ENCODE peak calls at places on chromosomes 13 and 19, in nine cellular contexts. R is small intestine; F is iPS-NIHi11; V is central memory CD4-positive, alpha-beta T cell; I is fibroblast of the conjunctiva; N is hepatocyte; L is cardiac fibroblast; E is HCEC 1CT; P is T-helper 17 cell. K is an unnamed sample.

GRCh38 chr13:77521194-77521593 is 14.3 kb upstream of the SCEL start:
- DNase-seq in R (no peak), F (no peak), V (no peak), I (no peak), N (no peak), L (no peak), E (peak; percentile 48), P (no peak), K (no peak)

GRCh38 chr13:100550433-100550832 is 38.2 kb downstream of the GGACT start:
- DNase-seq in R (no peak), F (peak; percentile 24), V (no peak), I (peak; percentile 38), N (peak; percentile 49), L (peak; percentile 73), E (peak; percentile 41), P (no peak), K (no peak)

GRCh38 chr13:51154029-51154555 is 43.0 kb upstream of the C13orf42 start:
- DNase-seq in R (no peak), F (no peak), V (no peak), I (peak; percentile 13), N (no peak), L (peak; percentile 38), E (peak; percentile 63), P (no peak), K (no peak)

GRCh38 chr13:93709511-93710244 is 483.1 kb downstream of the GPC6 start:
- DNase-seq in R (no peak), F (no peak), V (no peak), I (no peak), N (no peak), L (no peak), E (no peak), P (no peak), K (no peak)

GRCh38 chr13:99523838-99524237 is 22.6 kb downstream of the TM9SF2 start:
- DNase-seq in R (no peak), F (no peak), V (no peak), I (no peak), N (no peak), L (no peak), E (no peak), P (no peak), K (no peak)

GRCh38 chr13:51373451-51373850 is 34.0 kb downstream of the SERPINE3 start:
- DNase-seq in R (no peak), F (no peak), V (no peak), I (no peak), N (no peak), L (no peak), E (no peak), P (no peak), K (no peak)

GRCh38 chr13:21986602-21987001 is 315.7 kb downstream of the FGF9 start:
- DNase-seq in R (no peak), F (no peak), V (no peak), I (no peak), N (peak; percentile 22), L (peak; percentile 9), E (no peak), P (no peak), K (no peak)

GRCh38 chr19:13143135-13143534 is 7.0 kb downstream of the STX10 start:
- DNase-seq in R (no peak), F (no peak), V (no peak), I (no peak), N (no peak), L (peak; percentile 77), E (peak; percentile 83), P (no peak), K (no peak)

GRCh38 chr13:29547135-29547534 is 48.4 kb downstream of the SLC7A1 start:
- DNase-seq in R (no peak), F (no peak), V (no peak), I (no peak), N (no peak), L (peak; percentile 83), E (no peak), P (no peak), K (no peak)

GRCh38 chr19:17074628-17075034 is 621 bp downstream of the HAUS8 start:
- DNase-seq in R (no peak), F (no peak), V (peak; percentile 9), I (no peak), N (no peak), L (no peak), E (no peak), P (no peak), K (no peak)

GRCh38 chr13:111568290-111568689 is 247.8 kb downstream of the TEX29 start:
- DNase-seq in R (no peak), F (no peak), V (no peak), I (no peak), N (no peak), L (no peak), E (no peak), P (no peak), K (no peak)

GRCh38 chr13:91768746-91769145 is 370.3 kb downstream of the GPC5 start:
- DNase-seq in R (no peak), F (no peak), V (no peak), I (no peak), N (no peak), L (no peak), E (no peak), P (no peak), K (no peak)

GRCh38 chr13:32124743-32125142 is 93.2 kb downstream of the FRY start:
- DNase-seq in R (no peak), F (no peak), V (no peak), I (no peak), N (no peak), L (no peak), E (no peak), P (no peak), K (no peak)

GRCh38 chr13:106573279-106573831 is 5.4 kb upstream of the ARGLU1 start:
- DNase-seq in R (no peak), F (no peak), V (no peak), I (no peak), N (no peak), L (peak; percentile 55), E (peak; percentile 73), P (no peak), K (no peak)

GRCh38 chr13:36736119-36736726 is 62.4 kb downstream of the SERTM1 start:
- DNase-seq in R (peak; percentile 41), F (peak; percentile 62), V (peak; percentile 13), I (peak; percentile 49), N (peak; percentile 83), L (peak; percentile 81), E (peak; percentile 46), P (peak; percentile 8), K (peak; percentile 24)

GRCh38 chr19:5456130-5456835 is 1.1 kb downstream of the ZNRF4 start:
- DNase-seq in R (no peak), F (no peak), V (no peak), I (no peak), N (no peak), L (no peak), E (no peak), P (no peak), K (no peak)

GRCh38 chr19:23415561-23416191 is 20.4 kb upstream of the ZNF91 start:
- DNase-seq in R (peak; percentile 92), F (peak; percentile 79), V (no peak), I (no peak), N (peak; percentile 78), L (no peak), E (no peak), P (no peak), K (peak; percentile 90)

GRCh38 chr13:99959538-99960230 is 11.9 kb downstream of the ZIC5 start:
- DNase-seq in R (no peak), F (peak; percentile 56), V (no peak), I (no peak), N (no peak), L (no peak), E (no peak), P (no peak), K (peak; percentile 43)

GRCh38 chr13:109272595-109273325 is 513.6 kb downstream of the IRS2 start:
- DNase-seq in R (no peak), F (no peak), V (no peak), I (no peak), N (no peak), L (no peak), E (peak; percentile 50), P (no peak), K (no peak)

GRCh38 chr13:50094615-50095293 is 79.5 kb downstream of the KCNRG start:
- DNase-seq in R (no peak), F (no peak), V (no peak), I (no peak), N (no peak), L (no peak), E (no peak), P (no peak), K (no peak)

GRCh38 chr13:107518780-107519179 is 696.6 kb downstream of the LIG4 start:
- DNase-seq in R (no peak), F (no peak), V (no peak), I (no peak), N (no peak), L (no peak), E (peak; percentile 33), P (no peak), K (no peak)

GRCh38 chr19:4556574-4557185 is 2.8 kb downstream of the SEMA6B start:
- DNase-seq in R (no peak), F (peak; percentile 98), V (no peak), I (no peak), N (peak; percentile 17), L (peak; percentile 46), E (peak; percentile 22), P (no peak), K (peak; percentile 84)

GRCh38 chr13:50334944-50335343 is 319.7 kb downstream of the KCNRG start:
- DNase-seq in R (no peak), F (no peak), V (no peak), I (no peak), N (peak; percentile 75), L (peak; percentile 32), E (no peak), P (no peak), K (no peak)

GRCh38 chr13:110538632-110539031 is 22.9 kb downstream of the RAB20 start:
- DNase-seq in R (no peak), F (no peak), V (no peak), I (no peak), N (no peak), L (peak; percentile 77), E (no peak), P (no peak), K (no peak)

GRCh38 chr19:35106898-35107540 is 8.6 kb upstream of the FXYD3 start:
- DNase-seq in R (no peak), F (no peak), V (no peak), I (no peak), N (no peak), L (no peak), E (no peak), P (no peak), K (no peak)

GRCh38 chr13:36031490-36031889 is 99.7 kb downstream of the DCLK1 start:
- DNase-seq in R (no peak), F (no peak), V (no peak), I (no peak), N (no peak), L (no peak), E (no peak), P (no peak), K (no peak)

GRCh38 chr19:31676271-31677004 is 327.2 kb upstream of the TSHZ3 start:
- DNase-seq in R (peak; percentile 2), F (peak; percentile 62), V (no peak), I (no peak), N (peak; percentile 13), L (peak; percentile 6), E (no peak), P (no peak), K (peak; percentile 42)

K was measured in WTC11.